ENCODE peak calls at places on chromosomes 4 and X, in five cellular contexts. L, F, G, V and W are unnamed samples.

GRCh38 chr4:183201331-183201730 is 102.3 kb downstream of the WWC2 start:
- DNase-seq in L (no peak), F (peak), G (no peak), V (no peak), W (peak)

GRCh38 chrX:107597264-107597663 is 31.0 kb upstream of the PRPS1 start:
- DNase-seq in G (no peak), L (no peak), F (no peak), V (no peak), W (no peak)

GRCh38 chr4:19583827-19584569 is 667.7 kb upstream of the SLIT2 start:
- DNase-seq in V (no peak), G (no peak), L (no peak), F (no peak), W (no peak)

GRCh38 chr4:55398966-55399365 is 3.2 kb downstream of the TMEM165 start:
- DNase-seq in G (peak), L (no peak), V (no peak), F (no peak), W (peak)

GRCh38 chrX:105816517-105816916 is 5.8 kb upstream of the NRK start:
- DNase-seq in F (no peak), V (no peak), L (no peak), G (no peak), W (no peak)

GRCh38 chrX:141619336-141619735 is 29.8 kb downstream of the SPANXA2 start:
- DNase-seq in V (no peak), G (no peak), L (no peak), F (no peak), W (no peak)

GRCh38 chr4:146343776-146344175 is 129.4 kb downstream of the REELD1 start:
- DNase-seq in L (no peak), F (no peak), V (no peak), G (no peak), W (no peak)

GRCh38 chr4:6999172-7000086 is 43.7 kb upstream of the TADA2B start:
- DNase-seq in L (no peak), F (no peak), V (no peak), G (peak), W (peak)

GRCh38 chr4:103244251-103244650 is 46.1 kb upstream of the CENPE start:
- DNase-seq in V (no peak), F (no peak), L (no peak), G (no peak), W (no peak)

GRCh38 chrX:107825698-107826285 is at the start of gene MID2:
- DNase-seq in V (peak), L (no peak), F (peak), G (no peak), W (peak)

GRCh38 chrX:111164728-111165127 is 68.7 kb downstream of the PAK3 start:
- DNase-seq in G (no peak), L (no peak), V (no peak), F (no peak), W (no peak)

GRCh38 chr4:52577285-52577968 is 81.7 kb downstream of the USP46 start:
- DNase-seq in F (peak), V (no peak), G (no peak), L (no peak), W (peak)

GRCh38 chrX:13152511-13152868 is 108.1 kb upstream of the FAM9C start:
- DNase-seq in L (no peak), V (no peak), G (no peak), F (no peak), W (no peak)

GRCh38 chr4:77818667-77819408 is at the start of gene CNOT6L:
- DNase-seq in L (no peak), F (peak), G (peak), V (peak), W (peak)

GRCh38 chr4:85700362-85700761 is 225.4 kb downstream of the ARHGAP24 start:
- DNase-seq in V (no peak), F (no peak), L (no peak), G (no peak), W (no peak)

GRCh38 chrX:133989491-133989890 is 4.1 kb upstream of the GPC3 start:
- DNase-seq in G (no peak), L (no peak), V (no peak), F (no peak), W (no peak)

GRCh38 chr4:43113196-43113595 is 220.7 kb downstream of the GRXCR1 start:
- DNase-seq in G (no peak), F (no peak), L (no peak), V (no peak), W (no peak)

GRCh38 chr4:141417387-141417786 is 196.7 kb downstream of the ZNF330 start:
- DNase-seq in G (no peak), L (no peak), F (peak), V (no peak), W (no peak)

GRCh38 chrX:124555036-124555595 is 208.8 kb downstream of the SH2D1A start:
- DNase-seq in G (no peak), L (peak), F (peak), V (no peak), W (no peak)

GRCh38 chrX:67614414-67614813 is 70.6 kb downstream of the AR start:
- DNase-seq in L (no peak), G (no peak), V (no peak), F (peak), W (peak)

GRCh38 chr4:40918330-40918729 is 168.6 kb downstream of the NSUN7 start:
- DNase-seq in V (peak), L (peak), F (peak), G (peak), W (peak)

GRCh38 chr4:78372282-78372988 is 179.1 kb upstream of the ANXA3 start:
- DNase-seq in F (no peak), V (no peak), L (no peak), G (no peak), W (no peak)

GRCh38 chr4:173334891-173335754 is 965 bp upstream of the HMGB2 start:
- DNase-seq in L (peak), G (peak), F (peak), V (peak), W (peak)